ENCODE peak calls at places on chromosomes 2 and 18, in five cellular contexts. W is tibial nerve, L is body of pancreas, O is aorta, E is mammary epithelial cell. A is an unnamed sample.

GRCh38 chr2:68135448-68136320 is 22.0 kb upstream of the PNO1 start:
- DNase-seq in W (no peak), L (no peak), O (no peak), E (no peak), A (no peak)

GRCh38 chr2:189149981-189150380 is 29.6 kb downstream of the COL5A2 start:
- DNase-seq in W (no peak), L (no peak), O (no peak), E (peak), A (no peak)

GRCh38 chr2:159071190-159071915 is 102.9 kb downstream of the TANC1 start:
- DNase-seq in W (no peak), L (no peak), O (no peak), E (no peak), A (peak)

GRCh38 chr2:132958887-132959286 is 288.9 kb upstream of the LYPD1 start:
- DNase-seq in W (no peak), L (no peak), O (no peak), E (no peak), A (no peak)

GRCh38 chr2:68391099-68391498 is 26.0 kb downstream of the PLEK start:
- DNase-seq in W (no peak), L (no peak), O (no peak), E (no peak), A (no peak)

GRCh38 chr18:49647496-49648168 is 85.8 kb downstream of the LIPG start:
- DNase-seq in W (no peak), L (no peak), O (no peak), E (no peak), A (peak)

GRCh38 chr2:165587335-165587938 is 117.9 kb downstream of the CSRNP3 start:
- DNase-seq in W (no peak), L (no peak), O (no peak), E (no peak), A (no peak)

GRCh38 chr2:233853883-233854240 is 473 bp downstream of the HJURP start:
- DNase-seq in W (no peak), L (no peak), O (no peak), E (no peak), A (no peak)

GRCh38 chr18:429030-429429 is 71.5 kb downstream of the COLEC12 start:
- DNase-seq in W (no peak), L (no peak), O (no peak), E (no peak), A (no peak)

GRCh38 chr2:47456851-47457250 is 53.9 kb downstream of the MSH2 start:
- DNase-seq in W (no peak), L (no peak), O (no peak), E (no peak), A (no peak)
- H3K27ac ChIP-seq in W (no peak), L (no peak), O (no peak), E (no peak), A (no peak)

GRCh38 chr2:241551599-241551997 is 6.9 kb upstream of the BOK start:
- DNase-seq in W (no peak), L (no peak), O (no peak), E (no peak), A (no peak)
- H3K4me3 ChIP-seq in W (no peak), L (no peak), O (no peak), E (no peak), A (no peak)

GRCh38 chr18:9756566-9757470 is 48.7 kb downstream of the RAB31 start:
- DNase-seq in W (no peak), L (no peak), O (no peak), E (no peak), A (no peak)
- H3K27ac ChIP-seq in W (no peak), L (no peak), O (no peak), E (no peak), A (peak)

GRCh38 chr2:151823651-151824050 is 4.6 kb downstream of the ARL5A start:
- DNase-seq in W (no peak), L (no peak), O (no peak), E (no peak), A (no peak)
- H3K4me3 ChIP-seq in W (no peak), L (no peak), O (no peak), E (no peak), A (no peak)

DNA sequence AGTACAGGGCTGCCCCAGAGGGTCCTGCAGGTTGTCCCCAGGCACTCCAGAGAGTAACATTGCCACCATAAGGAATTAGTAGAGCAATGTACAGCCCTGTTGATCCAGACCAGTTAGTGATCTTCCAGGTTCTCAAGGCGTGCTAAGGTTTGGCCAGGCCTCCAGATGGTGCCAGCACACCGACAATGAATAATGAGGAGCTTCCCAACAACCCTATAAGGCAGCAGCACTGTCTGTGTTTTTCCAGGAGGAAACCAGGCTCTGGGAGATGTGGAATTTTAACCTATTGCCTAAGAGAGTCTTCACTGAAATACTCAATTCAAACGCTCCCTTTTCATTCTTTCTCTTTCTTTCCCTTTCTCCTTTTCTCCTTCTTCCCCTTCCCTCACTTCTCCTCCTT is 122.1 kb downstream of the MGAT5 start:
- DNase-seq in W (peak), L (peak), O (no peak), E (no peak), A (peak)
- H3K27ac ChIP-seq in W (no peak), L (no peak), O (no peak), E (no peak), A (no peak)

GRCh38 chr2:174591740-174592139 is 5.9 kb downstream of the WIPF1 start:
- DNase-seq in W (no peak), L (no peak), O (no peak), E (no peak), A (no peak)
- H3K4me3 ChIP-seq in W (no peak), L (no peak), O (no peak), E (no peak), A (no peak)

DNA sequence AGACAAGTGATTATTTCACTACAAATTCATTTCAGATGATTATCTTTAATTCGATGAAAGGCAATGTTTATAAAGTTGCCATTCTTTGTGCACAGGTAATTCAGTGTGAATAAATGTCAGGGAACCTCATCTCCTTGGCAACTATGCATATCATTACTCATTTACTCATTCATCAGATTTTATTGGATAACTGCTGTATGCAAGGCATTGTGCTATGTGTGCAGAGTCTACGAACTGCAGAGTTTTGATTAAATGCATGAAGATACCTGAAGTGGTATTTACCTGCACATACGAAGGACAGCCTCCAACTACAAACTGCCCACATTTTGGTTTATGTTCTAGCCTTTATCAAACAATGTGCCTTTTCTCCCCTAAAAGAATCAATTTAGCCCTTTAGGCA is 3.5 kb downstream of the RND3 start:
- DNase-seq in W (no peak), L (no peak), O (no peak), E (peak), A (no peak)
- H3K27ac ChIP-seq in W (no peak), L (no peak), O (no peak), E (peak), A (peak)

DNA sequence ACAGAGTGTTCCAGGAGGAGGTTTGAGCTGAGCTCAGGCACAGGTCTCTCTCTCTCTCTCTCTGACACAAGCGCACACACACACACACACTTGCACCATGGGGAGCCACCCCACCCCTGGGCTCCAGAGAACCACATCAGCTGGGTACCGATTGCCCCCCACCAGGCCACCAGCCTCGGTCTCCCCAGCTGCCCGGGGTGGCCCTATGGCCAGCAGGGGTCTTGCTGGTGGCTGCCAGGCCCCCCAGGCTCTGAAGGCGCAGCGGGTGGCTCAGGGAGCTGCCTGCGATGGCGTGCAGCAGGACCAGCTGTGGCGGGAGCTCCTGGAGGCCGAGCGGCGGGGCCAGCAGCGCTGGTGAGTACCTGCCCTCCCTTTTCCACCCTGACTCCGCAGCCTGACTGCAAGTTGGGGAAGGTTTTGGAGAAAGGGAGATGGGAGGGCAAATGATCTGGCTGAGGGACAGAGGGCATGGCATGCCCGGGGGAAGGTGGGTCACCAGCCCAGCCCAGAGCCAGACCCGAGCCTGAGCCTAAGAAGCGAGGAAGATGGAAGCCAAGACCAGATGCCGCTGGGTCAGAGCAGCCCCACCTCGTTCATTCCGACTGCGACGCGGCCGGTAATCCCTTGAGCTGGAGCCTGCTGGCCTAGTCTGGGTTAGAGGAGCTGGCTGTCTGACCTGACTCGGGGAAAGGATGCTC is 21.9 kb upstream of the SLC66A3 start:
- DNase-seq in W (no peak), L (peak), O (no peak), E (no peak), A (no peak)
- H3K4me3 ChIP-seq in W (peak), L (peak), O (peak), E (peak), A (peak)